ENCODE peak calls at places on chromosomes 12 and 14, in five cellular contexts. F, T, K, M and N are unnamed samples.

GRCh38 chr12:107731376-107731775 is 29.6 kb downstream of the PRDM4 start:
- DNase-seq in K (no peak), M (no peak), T (no peak), F (peak), N (no peak)

GRCh38 chr14:93013368-93013719 is 90.4 kb downstream of the CHGA start:
- DNase-seq in K (no peak), M (no peak), F (peak), T (no peak), N (no peak)

GRCh38 chr12:20004951-20005350 is 363.4 kb upstream of the PDE3A start:
- DNase-seq in F (peak), K (no peak), T (no peak), M (no peak), N (no peak)

GRCh38 chr14:55514819-55515470 is 65.1 kb upstream of the KTN1 start:
- DNase-seq in T (no peak), M (no peak), K (no peak), F (peak), N (peak)

GRCh38 chr12:51528852-51529545 is 62.0 kb upstream of the SCN8A start:
- DNase-seq in F (no peak), K (no peak), M (no peak), T (no peak), N (no peak)

GRCh38 chr12:92568631-92569128 is 134.1 kb upstream of the PLEKHG7 start:
- DNase-seq in K (no peak), M (no peak), T (no peak), F (no peak), N (no peak)

GRCh38 chr14:54169254-54169924 is 212.8 kb upstream of the BMP4 start:
- DNase-seq in T (no peak), M (no peak), K (no peak), F (no peak), N (no peak)

GRCh38 chr12:121005346-121005815 is 10.9 kb downstream of the C12orf43 start:
- DNase-seq in T (peak), M (peak), K (peak), F (peak), N (peak)

GRCh38 chr12:116863275-116863767 is 17.9 kb downstream of the HRK start:
- DNase-seq in K (peak), F (peak), M (no peak), T (peak), N (no peak)